ENCODE peak calls at places on chromosome 17, in ten cellular contexts. X is upper lobe of left lung, N is psoas muscle, L is A549, T is Peyer's patch, Y is astrocyte, E is heart right ventricle, K is SK-N-SH, Z is tibial artery, V is right atrium auricular region. S is an unnamed sample.

GRCh38 chr17:4544656-4545216 is 10.4 kb downstream of the MYBBP1A start:
- DNase-seq in X (no peak), N (peak), L (no peak), T (no peak), Y (no peak), E (no peak), K (no peak), Z (no peak), V (no peak), S (no peak)

GRCh38 chr17:50691550-50692447 is 15.9 kb downstream of the ANKRD40 start:
- DNase-seq in X (peak), N (no peak), L (no peak), T (peak), Y (peak), E (no peak), K (no peak), Z (no peak), V (no peak), S (no peak)

GRCh38 chr17:7573324-7574080 is 5.9 kb upstream of the CD68 start:
- DNase-seq in X (peak), N (peak), L (peak), T (peak), Y (peak), E (peak), K (peak), Z (peak), V (peak), S (peak)

GRCh38 chr17:33435716-33436301 is 142.7 kb upstream of the ASIC2 start:
- DNase-seq in X (no peak), N (no peak), L (no peak), T (no peak), Y (peak), E (no peak), K (no peak), Z (no peak), V (no peak), S (no peak)

GRCh38 chr17:56994009-56994792 is 16.3 kb downstream of the SCPEP1 start:
- DNase-seq in X (no peak), N (no peak), L (no peak), T (no peak), Y (peak), E (no peak), K (no peak), Z (no peak), V (no peak), S (no peak)

GRCh38 chr17:58369214-58370031 is 17.4 kb upstream of the SUPT4H1 start:
- DNase-seq in X (no peak), N (no peak), L (no peak), T (peak), Y (no peak), E (no peak), K (no peak), Z (no peak), V (no peak), S (no peak)

GRCh38 chr17:3049705-3050295 is 13.6 kb downstream of the OR1D5 start:
- DNase-seq in X (no peak), N (no peak), L (no peak), T (no peak), Y (peak), E (no peak), K (no peak), Z (no peak), V (no peak), S (no peak)

GRCh38 chr17:38451840-38452529 is 23.7 kb downstream of the ARHGAP23 start:
- DNase-seq in X (no peak), N (no peak), L (no peak), T (no peak), Y (peak), E (no peak), K (no peak), Z (no peak), V (no peak), S (no peak)

GRCh38 chr17:2120550-2121335 is 65.8 kb downstream of the HIC1 start:
- DNase-seq in X (no peak), N (no peak), L (no peak), T (no peak), Y (no peak), E (no peak), K (no peak), Z (no peak), V (no peak), S (no peak)

GRCh38 chr17:66855204-66855603 is 20.3 kb downstream of the CACNG5 start:
- DNase-seq in X (no peak), N (no peak), L (no peak), T (no peak), Y (no peak), E (no peak), K (no peak), Z (no peak), V (no peak), S (no peak)

GRCh38 chr17:56441331-56441730 is 152.2 kb upstream of the NOG start:
- DNase-seq in X (no peak), N (no peak), L (no peak), T (no peak), Y (peak), E (no peak), K (no peak), Z (no peak), V (no peak), S (no peak)

GRCh38 chr17:57956311-57957119 is 1.3 kb upstream of the CUEDC1 start:
- DNase-seq in X (no peak), N (no peak), L (no peak), T (peak), Y (no peak), E (no peak), K (peak), Z (no peak), V (no peak), S (peak)

GRCh38 chr17:3802461-3803307 is 1.7 kb upstream of the ITGAE start:
- DNase-seq in X (peak), N (peak), L (no peak), T (no peak), Y (peak), E (no peak), K (no peak), Z (peak), V (peak), S (no peak)

GRCh38 chr17:5248821-5249479 is 14.3 kb upstream of the SCIMP start:
- DNase-seq in X (no peak), N (no peak), L (no peak), T (no peak), Y (no peak), E (no peak), K (no peak), Z (no peak), V (no peak), S (no peak)

GRCh38 chr17:2444382-2444781 is 43.5 kb upstream of the MNT start:
- DNase-seq in X (no peak), N (no peak), L (no peak), T (no peak), Y (no peak), E (no peak), K (no peak), Z (no peak), V (no peak), S (no peak)

GRCh38 chr17:28469376-28469775 is 4.1 kb upstream of the SLC13A2 start:
- DNase-seq in X (no peak), N (no peak), L (no peak), T (no peak), Y (no peak), E (no peak), K (no peak), Z (no peak), V (no peak), S (no peak)

GRCh38 chr17:28466521-28467048 is 6.9 kb upstream of the SLC13A2 start:
- DNase-seq in X (no peak), N (no peak), L (no peak), T (no peak), Y (peak), E (no peak), K (peak), Z (no peak), V (no peak), S (no peak)

GRCh38 chr17:28468781-28469180 is 4.7 kb upstream of the SLC13A2 start:
- DNase-seq in X (no peak), N (no peak), L (no peak), T (no peak), Y (no peak), E (no peak), K (no peak), Z (no peak), V (no peak), S (no peak)

GRCh38 chr17:28467456-28468025 is 5.9 kb upstream of the SLC13A2 start:
- DNase-seq in X (no peak), N (no peak), L (no peak), T (no peak), Y (peak), E (no peak), K (no peak), Z (no peak), V (no peak), S (no peak)

DNA sequence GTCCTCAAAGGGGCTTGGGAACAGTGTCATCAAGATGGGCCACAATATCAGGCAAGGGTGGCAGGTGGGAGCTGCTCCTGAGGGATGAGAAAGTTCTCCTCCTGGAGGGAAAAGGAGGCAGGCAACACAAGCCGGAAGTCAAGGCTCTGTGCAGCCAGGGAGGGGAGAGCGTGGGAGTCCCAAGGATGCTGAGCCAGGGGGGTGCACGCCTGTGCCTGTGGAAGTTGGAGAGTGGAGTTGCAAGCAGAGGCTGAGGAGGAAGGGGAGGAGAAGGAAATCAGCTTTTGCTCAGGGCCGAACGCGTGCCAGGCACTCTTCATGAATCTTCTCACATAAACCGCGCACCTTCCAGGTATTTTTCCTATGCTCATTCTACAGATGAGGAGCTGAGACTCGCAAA is 7.4 kb upstream of the SLC13A2 start:
- DNase-seq in X (no peak), N (no peak), L (no peak), T (no peak), Y (no peak), E (no peak), K (no peak), Z (no peak), V (no peak), S (no peak)
- TF ChIP-seq CTCF in X (no peak), N (no peak), L (no peak), T (no peak), Y (no peak), E (no peak), K (no peak), Z (no peak), V (no peak), S (no peak)

DNA sequence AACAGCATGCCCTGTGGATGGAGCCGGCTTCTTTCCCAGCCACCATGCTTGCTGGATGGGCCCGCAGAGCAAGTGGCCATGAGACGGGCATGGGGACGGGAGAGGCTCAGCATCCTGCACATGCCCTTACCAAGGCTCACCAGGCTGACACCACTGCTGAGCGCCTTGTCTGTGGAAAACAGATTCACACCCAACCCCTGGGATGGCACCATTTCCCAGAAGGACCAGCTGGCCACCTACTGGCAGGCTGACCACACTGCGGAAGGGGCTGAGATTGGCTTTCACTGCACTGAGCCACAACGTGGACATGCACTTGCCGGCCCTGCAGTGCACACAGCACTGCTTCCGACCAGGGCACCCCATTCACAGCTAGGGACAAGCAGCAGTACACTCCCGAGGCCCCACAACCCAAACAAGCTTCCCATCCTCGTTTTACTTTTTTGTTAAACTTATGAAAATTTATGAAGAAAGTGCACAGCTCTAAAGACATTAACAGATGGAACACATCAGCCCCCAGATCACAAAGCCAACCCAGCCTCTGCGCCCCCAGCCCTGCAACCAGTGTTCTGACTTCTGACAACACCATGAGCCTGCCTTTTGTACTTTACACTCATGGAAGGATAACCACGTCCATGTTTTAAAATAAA is 13.9 kb upstream of the KRTAP17-1 start:
- DNase-seq in X (no peak), N (no peak), L (peak), T (peak), Y (peak), E (peak), K (peak), Z (no peak), V (no peak), S (no peak)
- TF ChIP-seq CTCF in X (peak), N (peak), L (peak), T (peak), Y (peak), E (peak), K (peak), Z (peak), V (peak), S (peak)

GRCh38 chr17:64534187-64534586 is 27.4 kb downstream of the CEP95 start:
- DNase-seq in X (no peak), N (no peak), L (peak), T (no peak), Y (no peak), E (no peak), K (no peak), Z (no peak), V (no peak), S (no peak)
- TF ChIP-seq CTCF in X (no peak), N (no peak), L (peak), T (peak), Y (no peak), E (no peak), K (peak), Z (no peak), V (no peak), S (no peak)

DNA sequence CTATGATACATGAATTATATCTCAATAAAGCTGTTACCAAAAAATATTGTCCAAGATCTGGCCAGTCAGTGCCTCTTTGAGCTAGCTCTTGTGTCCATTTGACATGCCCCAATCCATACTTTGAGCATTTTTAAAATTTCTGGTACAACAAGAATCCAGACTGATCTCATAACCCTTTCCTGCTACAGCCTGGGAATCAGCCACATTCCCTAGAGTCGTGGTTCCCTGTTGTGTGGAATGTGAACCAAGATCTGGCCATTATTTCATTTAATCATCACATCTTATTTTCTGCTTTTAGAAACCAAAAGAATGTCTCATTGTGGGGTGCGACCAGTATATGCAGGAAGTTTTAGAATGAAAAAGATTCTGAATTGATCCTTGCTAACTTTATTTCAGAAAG is 34.3 kb upstream of the RPRML start:
- DNase-seq in X (no peak), N (no peak), L (no peak), T (no peak), Y (peak), E (no peak), K (no peak), Z (no peak), V (no peak), S (no peak)
- TF ChIP-seq CTCF in X (no peak), N (no peak), L (no peak), T (no peak), Y (no peak), E (no peak), K (no peak), Z (no peak), V (no peak), S (no peak)

DNA sequence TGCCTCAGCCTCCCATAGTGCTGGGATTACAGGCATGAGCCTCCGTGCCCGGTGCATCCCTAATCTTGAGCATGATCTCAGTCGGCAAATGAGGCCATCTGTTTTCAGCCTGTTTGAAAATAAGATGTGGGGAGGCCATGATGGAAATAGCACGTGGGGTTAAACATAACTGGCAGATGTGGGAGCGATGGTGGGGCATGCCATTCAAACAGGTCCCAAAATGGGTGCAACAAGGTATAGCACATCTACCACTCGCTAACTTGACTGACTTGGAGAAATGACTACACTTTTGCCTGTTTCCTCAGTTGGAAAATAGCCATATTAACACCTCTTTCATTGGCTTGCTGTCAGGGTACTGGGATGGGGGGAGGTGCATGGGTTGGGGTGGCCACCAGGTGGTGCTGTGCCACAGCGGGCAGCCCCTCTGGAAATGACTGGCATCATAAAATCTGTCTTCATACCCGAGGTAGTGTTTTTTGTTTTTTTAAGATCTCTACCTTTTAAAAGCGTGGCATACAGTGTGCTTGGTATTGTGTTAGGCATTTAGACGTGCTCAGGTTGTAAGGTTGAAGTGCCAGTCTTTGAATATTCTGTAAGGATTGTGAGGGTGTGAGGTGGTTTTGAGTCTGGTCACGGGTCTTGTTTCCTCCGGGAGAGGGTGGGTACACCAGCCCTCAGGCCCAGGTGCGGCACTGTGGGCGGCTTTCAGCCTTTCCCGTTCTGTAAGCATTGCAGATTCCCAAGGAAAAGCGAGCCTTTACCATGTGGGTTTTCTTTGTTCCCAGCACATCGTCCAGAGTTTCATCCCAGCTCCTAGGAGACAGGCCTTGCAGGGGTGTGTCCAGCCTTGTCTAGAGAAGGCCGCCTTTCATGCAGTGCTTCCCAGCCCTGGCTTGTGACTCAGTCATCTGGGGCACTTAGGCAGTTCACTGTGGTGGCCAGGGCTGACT is 2.9 kb upstream of the TTYH2 start:
- DNase-seq in X (peak), N (peak), L (peak), T (peak), Y (peak), E (peak), K (peak), Z (peak), V (peak), S (peak)
- TF ChIP-seq CTCF in X (peak), N (peak), L (peak), T (peak), Y (peak), E (peak), K (peak), Z (peak), V (peak), S (peak)

GRCh38 chr17:81537856-81538555 is 9.8 kb downstream of the FSCN2 start:
- DNase-seq in X (no peak), N (peak), L (no peak), T (no peak), Y (no peak), E (no peak), K (no peak), Z (no peak), V (no peak), S (no peak)
- TF ChIP-seq CTCF in X (no peak), N (no peak), L (no peak), T (no peak), Y (no peak), E (no peak), K (no peak), Z (no peak), V (no peak), S (no peak)

DNA sequence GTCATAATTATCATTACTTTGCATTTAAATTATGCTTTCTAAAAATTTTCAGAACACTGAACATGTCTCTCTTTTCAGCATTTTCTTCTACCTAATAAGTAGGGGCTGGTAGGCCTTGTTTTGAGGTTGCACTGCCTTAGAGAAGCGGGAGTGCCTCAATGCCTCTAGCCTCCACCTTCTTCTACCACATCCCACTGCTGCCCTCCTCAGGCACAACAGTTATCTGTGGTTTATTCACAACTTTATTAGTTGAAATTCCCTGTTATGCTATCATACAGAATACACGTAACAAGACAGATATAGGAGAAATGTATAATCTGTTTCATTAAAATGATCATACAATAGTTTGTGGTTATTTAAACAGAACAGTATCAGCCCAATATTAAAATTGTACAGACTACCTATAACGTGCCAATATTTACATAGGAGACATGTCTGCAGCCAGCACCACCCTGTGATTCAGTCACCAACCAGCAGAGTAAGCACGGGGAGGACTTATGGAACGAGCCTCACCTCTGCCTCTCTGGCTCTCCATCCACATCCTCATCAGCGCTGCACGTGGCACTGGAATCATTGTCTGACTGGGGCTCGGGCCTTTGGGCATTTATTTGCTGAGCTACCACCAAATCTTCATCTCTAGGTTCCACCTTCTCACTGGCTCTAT is 101.2 kb downstream of the TTC19 start:
- DNase-seq in X (no peak), N (no peak), L (no peak), T (no peak), Y (no peak), E (no peak), K (no peak), Z (no peak), V (no peak), S (no peak)
- TF ChIP-seq CTCF in X (no peak), N (no peak), L (no peak), T (no peak), Y (no peak), E (no peak), K (no peak), Z (no peak), V (no peak), S (no peak)

S was measured in natural killer cell.